ENCODE peak calls at places on chromosomes 7 and 10, in four cellular contexts. Z is tibial artery; M is neural crest cell; P is stimulated activated CD8-positive, alpha-beta memory T cell treated with anti-CD3 and anti-CD28 coated beads, Interleukin-4, amount 100 ng/mL, for 1 hour. B is an unnamed sample.

GRCh38 chr7:3575753-3576531 is 274.9 kb downstream of the SDK1 start:
- DNase-seq in Z (no peak), M (no peak), P (no peak), B (no peak)

GRCh38 chr7:125670926-125671572 is 741.4 kb upstream of the POT1 start:
- DNase-seq in Z (no peak), M (no peak), P (no peak), B (no peak)

GRCh38 chr10:28678687-28679457 is 1.6 kb downstream of the BAMBI start:
- DNase-seq in Z (no peak), M (no peak), P (no peak), B (no peak)

GRCh38 chr7:48505061-48505460 is 333.8 kb downstream of the ABCA13 start:
- DNase-seq in Z (no peak), M (no peak), P (no peak), B (no peak)

GRCh38 chr7:141356096-141356495 is 195.1 kb upstream of the AGK start:
- DNase-seq in Z (no peak), M (no peak), P (no peak), B (no peak)

GRCh38 chr7:108090791-108091460 is 39.2 kb downstream of the LAMB4 start:
- DNase-seq in Z (no peak), M (no peak), P (no peak), B (no peak)

GRCh38 chr7:155973451-155973997 is 161.3 kb upstream of the SHH start:
- DNase-seq in Z (no peak), M (no peak), P (no peak), B (no peak)

GRCh38 chr7:2004841-2005351 is 227.8 kb downstream of the MAD1L1 start:
- DNase-seq in Z (peak), M (no peak), P (no peak), B (peak)

GRCh38 chr7:151900591-151901312 is 23.8 kb upstream of the PRKAG2 start:
- DNase-seq in Z (no peak), M (no peak), P (no peak), B (no peak)

GRCh38 chr7:54877683-54878082 is 118.7 kb upstream of the SEC61G start:
- DNase-seq in Z (no peak), M (no peak), P (no peak), B (no peak)

GRCh38 chr7:24907311-24907886 is 72.6 kb downstream of the OSBPL3 start:
- DNase-seq in Z (no peak), M (no peak), P (no peak), B (no peak)

GRCh38 chr7:42247301-42247700 is 10.3 kb upstream of the GLI3 start:
- DNase-seq in Z (no peak), M (no peak), P (no peak), B (no peak)

GRCh38 chr10:28906934-28907333 is 229.6 kb downstream of the BAMBI start:
- DNase-seq in Z (no peak), M (no peak), P (no peak), B (no peak)

GRCh38 chr7:117004899-117005298 is 51.6 kb downstream of the ST7 start:
- DNase-seq in Z (no peak), M (no peak), P (no peak), B (no peak)

GRCh38 chr7:7792089-7792488 is 73.7 kb upstream of the RPA3 start:
- DNase-seq in Z (no peak), M (no peak), P (no peak), B (no peak)

GRCh38 chr7:148773344-148773743 is 74.6 kb downstream of the CUL1 start:
- DNase-seq in Z (no peak), M (no peak), P (no peak), B (no peak)

GRCh38 chr7:28607179-28607578 is 194.9 kb downstream of the CREB5 start:
- DNase-seq in Z (no peak), M (no peak), P (no peak), B (no peak)

GRCh38 chr7:76296743-76297740 is 5.4 kb upstream of the HSPB1 start:
- DNase-seq in Z (peak), M (no peak), P (no peak), B (peak)

GRCh38 chr10:125001313-125002043 is 59.6 kb downstream of the ZRANB1 start:
- DNase-seq in Z (peak), M (peak), P (no peak), B (no peak)

GRCh38 chr10:15341502-15342128 is 29.5 kb downstream of the FAM171A1 start:
- DNase-seq in Z (no peak), M (no peak), P (no peak), B (no peak)

GRCh38 chr7:150854066-150855000 is 2.0 kb downstream of the AOC1 start:
- DNase-seq in Z (no peak), M (no peak), P (no peak), B (no peak)

GRCh38 chr10:95183132-95183450 is 10.9 kb upstream of the ACSM6 start:
- DNase-seq in Z (no peak), M (no peak), P (no peak), B (no peak)

GRCh38 chr7:57354195-57354594 is 95.8 kb upstream of the ZNF716 start:
- DNase-seq in Z (no peak), M (no peak), P (no peak), B (no peak)

GRCh38 chr7:112143567-112143966 is 62.6 kb downstream of the DOCK4 start:
- DNase-seq in Z (peak), M (no peak), P (no peak), B (peak)

GRCh38 chr10:30160431-30160982 is 101.1 kb upstream of the JCAD start:
- DNase-seq in Z (no peak), M (no peak), P (no peak), B (no peak)

GRCh38 chr7:44087914-44088838 is 5.8 kb upstream of the POLM start:
- DNase-seq in Z (peak), M (no peak), P (no peak), B (peak)

GRCh38 chr10:126060232-126060935 is 164.0 kb downstream of the FANK1 start:
- DNase-seq in Z (peak), M (no peak), P (no peak), B (peak)

GRCh38 chr7:84191261-84191660 is 3.3 kb downstream of the SEMA3A start:
- DNase-seq in Z (no peak), M (no peak), P (no peak), B (no peak)

B was measured in psoas muscle.